ENCODE peak calls at places on chromosomes 11 and 22, in five cellular contexts. T, Y, Z, N and O are unnamed samples.

GRCh38 chr11:112255075-112255739 is 5.5 kb downstream of the PLET1 start:
- DNase-seq in Y (no peak), T (peak), N (peak), Z (no peak), O (peak)

GRCh38 chr22:25396615-25397200 is 167.8 kb upstream of the GRK3 start:
- DNase-seq in Y (no peak), T (no peak), Z (no peak), N (no peak), O (no peak)

GRCh38 chr11:86765146-86765663 is 35.1 kb upstream of the PRSS23 start:
- DNase-seq in Y (no peak), N (no peak), Z (no peak), T (no peak), O (no peak)

GRCh38 chr22:27372969-27373670 is 428.4 kb downstream of the MN1 start:
- DNase-seq in T (no peak), N (no peak), Z (no peak), Y (peak), O (no peak)

GRCh38 chr22:38080847-38081635 is 2.9 kb downstream of the SLC16A8 start:
- DNase-seq in T (no peak), N (peak), Z (no peak), Y (peak), O (no peak)

GRCh38 chr11:34218067-34218466 is 112.6 kb downstream of the NAT10 start:
- DNase-seq in Z (no peak), Y (no peak), T (no peak), N (no peak), O (no peak)

GRCh38 chr22:25062378-25063095 is 110.0 kb downstream of the KIAA1671 start:
- DNase-seq in Z (peak), N (no peak), T (no peak), Y (no peak), O (no peak)

GRCh38 chr11:2265396-2265795 is 5.0 kb downstream of the ASCL2 start:
- DNase-seq in N (no peak), T (no peak), Y (peak), Z (no peak), O (no peak)

GRCh38 chr11:78363018-78363619 is 54.5 kb downstream of the GAB2 start:
- DNase-seq in Z (no peak), T (no peak), Y (no peak), N (no peak), O (no peak)

GRCh38 chr11:34606326-34607120 is 14.4 kb upstream of the EHF start:
- DNase-seq in N (no peak), Z (no peak), T (no peak), Y (no peak), O (no peak)

GRCh38 chr11:112634551-112634950 is 326.7 kb upstream of the NCAM1 start:
- DNase-seq in N (peak), Y (no peak), T (no peak), Z (no peak), O (no peak)

GRCh38 chr11:86916330-86916729 is 38.9 kb downstream of the FZD4 start:
- DNase-seq in Y (no peak), Z (no peak), N (peak), T (peak), O (no peak)

DNA sequence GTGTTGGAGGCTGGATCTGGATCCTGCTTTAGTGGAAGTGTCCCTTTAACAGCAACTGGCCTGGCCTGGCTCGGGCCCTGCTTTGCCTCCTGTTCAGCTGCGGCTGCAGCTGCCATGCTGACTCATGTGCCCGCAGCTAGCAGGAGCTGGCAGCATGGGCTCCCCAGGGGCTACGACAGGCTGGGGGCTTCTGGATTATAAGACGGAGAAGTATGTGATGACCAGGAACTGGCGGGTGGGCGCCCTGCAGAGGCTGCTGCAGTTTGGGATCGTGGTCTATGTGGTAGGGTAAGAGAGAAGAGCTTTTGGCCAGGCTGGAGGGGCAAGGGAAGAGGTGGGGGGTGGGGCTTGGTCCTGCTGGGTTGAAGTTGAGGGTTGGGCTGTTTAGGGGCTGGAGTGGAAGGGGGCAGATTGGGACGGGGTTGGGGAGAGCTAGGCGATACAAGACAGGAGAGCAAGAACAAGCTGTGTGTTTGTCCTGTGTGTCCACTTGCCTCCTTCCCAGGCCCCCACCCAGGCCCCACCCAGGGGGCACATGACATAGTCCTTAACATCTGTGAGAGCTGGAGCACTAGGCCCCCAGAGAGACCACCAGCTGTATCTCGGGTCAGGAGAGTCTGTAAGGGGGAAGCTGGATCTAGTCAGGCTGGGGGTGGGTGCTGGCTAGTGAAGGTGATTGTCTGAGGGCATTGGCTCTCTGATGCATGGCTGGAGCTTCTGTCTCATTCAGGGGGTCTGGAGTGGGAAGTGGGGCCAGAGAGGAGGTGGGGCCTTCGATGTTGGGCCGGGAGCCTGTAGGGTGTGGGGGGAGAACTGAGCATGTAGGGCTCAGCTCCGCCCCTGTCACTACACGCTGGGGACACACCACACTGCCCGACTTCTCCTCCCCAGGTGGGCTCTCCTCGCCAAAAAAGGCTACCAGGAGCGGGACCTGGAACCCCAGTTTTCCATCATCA is at the start of gene P2RX6:
- DNase-seq in Z (no peak), Y (no peak), N (peak), T (no peak), O (no peak)
- H3K4me3 ChIP-seq in Z (peak), Y (peak), N (peak), T (peak), O (peak)

DNA sequence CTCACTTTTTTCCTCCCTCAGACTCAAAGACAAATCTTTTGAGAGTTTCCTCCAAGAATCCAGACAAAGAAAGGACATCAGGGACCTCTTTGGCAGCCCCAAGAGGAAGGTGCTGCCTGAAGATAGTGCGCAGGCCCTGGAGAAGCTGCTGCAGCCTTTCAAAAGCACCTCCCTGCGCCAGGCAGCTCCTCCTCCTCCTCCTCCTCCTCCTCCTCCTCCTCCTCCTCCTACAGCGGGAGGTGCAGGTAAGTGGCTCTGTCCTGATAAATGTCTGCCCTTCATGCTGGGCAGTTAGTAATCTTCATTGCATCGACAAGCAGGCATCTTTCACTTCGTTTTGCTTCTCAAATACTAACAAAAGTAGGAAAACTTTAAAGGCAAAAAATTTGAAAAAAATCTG is 82.8 kb upstream of the PARVA start:
- DNase-seq in N (no peak), Z (no peak), T (no peak), Y (no peak), O (no peak)
- H3K4me3 ChIP-seq in N (no peak), Z (no peak), T (no peak), Y (no peak), O (no peak)

GRCh38 chr11:110035339-110035738 is 57.9 kb upstream of the ZC3H12C start:
- DNase-seq in N (no peak), T (no peak), Y (no peak), Z (no peak), O (no peak)
- H3K4me3 ChIP-seq in N (no peak), T (no peak), Y (no peak), Z (no peak), O (no peak)

DNA sequence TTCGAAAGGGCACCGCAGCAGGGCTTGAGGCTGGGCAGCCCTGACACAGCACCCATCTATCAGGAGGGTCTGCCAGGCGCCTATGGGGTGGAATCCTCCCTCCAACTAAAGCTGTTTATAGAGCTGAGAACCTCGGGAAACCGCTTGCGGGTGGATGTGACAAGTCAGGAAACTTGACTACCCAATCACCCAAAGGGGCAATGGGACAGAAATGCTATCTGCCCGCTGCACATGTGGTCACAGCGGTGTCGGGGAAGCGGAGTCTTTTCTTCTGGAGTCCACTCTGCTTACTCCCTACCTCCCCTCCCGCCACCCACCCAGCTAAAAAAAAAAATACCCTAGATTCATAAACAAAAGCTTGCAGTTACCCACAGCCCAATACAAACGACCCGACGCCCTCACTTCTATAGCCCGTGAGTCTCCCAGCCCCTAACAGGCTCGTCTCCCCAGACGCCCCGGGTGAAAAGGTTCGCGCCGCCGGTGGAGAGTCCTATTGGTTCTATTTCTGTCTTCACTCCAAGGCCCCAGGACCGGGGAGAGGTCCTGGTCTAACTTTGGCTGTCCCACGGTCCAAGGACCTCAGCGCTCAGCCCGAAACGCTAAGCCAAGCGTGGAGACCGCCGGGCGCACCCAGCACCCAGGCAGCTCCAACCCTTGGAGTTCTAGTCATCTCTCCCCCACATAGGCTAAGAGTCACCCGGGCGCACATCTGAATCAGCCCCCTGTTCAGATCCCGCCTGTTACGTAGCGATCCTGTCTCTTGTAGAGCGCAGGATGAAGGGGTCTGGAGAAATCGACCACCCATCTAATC is 1.4 kb downstream of the TRPC6 start:
- DNase-seq in Z (no peak), N (peak), Y (no peak), T (no peak), O (no peak)
- H3K4me3 ChIP-seq in Z (no peak), N (peak), Y (peak), T (peak), O (peak)

DNA sequence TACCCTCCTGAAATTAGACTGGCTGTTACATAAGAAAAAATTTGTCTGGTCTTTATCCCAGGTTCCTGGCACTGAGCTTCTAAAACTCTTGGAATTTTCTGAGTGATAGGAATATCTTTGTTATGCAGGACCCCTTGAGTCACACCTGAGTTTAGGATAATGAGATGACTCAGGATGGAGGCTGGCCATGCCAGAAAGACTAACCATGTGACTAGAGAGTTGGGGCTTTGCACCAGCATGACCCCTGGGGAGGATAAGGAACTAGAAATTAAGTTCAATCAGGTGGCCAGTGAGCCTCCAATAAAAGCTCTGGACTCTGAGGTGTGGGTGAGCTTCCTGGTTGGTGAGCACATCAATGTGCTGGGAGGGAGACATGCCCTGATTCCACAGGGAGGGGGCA is 88.1 kb downstream of the XRRA1 start:
- DNase-seq in N (no peak), T (no peak), Z (no peak), Y (no peak), O (no peak)
- H3K4me3 ChIP-seq in N (no peak), T (no peak), Z (no peak), Y (no peak), O (no peak)

GRCh38 chr22:39529487-39529851 is 3.1 kb downstream of the RPS19BP1 start:
- DNase-seq in Y (peak), Z (no peak), T (no peak), N (no peak), O (no peak)
- H3K4me3 ChIP-seq in Y (no peak), Z (no peak), T (no peak), N (no peak), O (no peak)

GRCh38 chr11:131880279-131880678 is 509.9 kb downstream of the NTM start:
- DNase-seq in Z (no peak), Y (no peak), T (peak), N (no peak), O (no peak)
- H3K4me3 ChIP-seq in Z (no peak), Y (no peak), T (no peak), N (no peak), O (no peak)

GRCh38 chr22:48947636-48948035 is 880.0 kb downstream of the BRD1 start:
- DNase-seq in N (no peak), Y (no peak), Z (no peak), T (no peak), O (no peak)

GRCh38 chr22:48951836-48952235 is 875.8 kb downstream of the BRD1 start:
- DNase-seq in N (no peak), Y (no peak), T (no peak), Z (no peak), O (no peak)

GRCh38 chr22:48950151-48950915 is 877.3 kb downstream of the BRD1 start:
- DNase-seq in Z (no peak), N (no peak), T (no peak), Y (no peak), O (no peak)

GRCh38 chr22:48948575-48949170 is 879.0 kb downstream of the BRD1 start:
- DNase-seq in Y (no peak), T (no peak), Z (no peak), N (no peak), O (no peak)

DNA sequence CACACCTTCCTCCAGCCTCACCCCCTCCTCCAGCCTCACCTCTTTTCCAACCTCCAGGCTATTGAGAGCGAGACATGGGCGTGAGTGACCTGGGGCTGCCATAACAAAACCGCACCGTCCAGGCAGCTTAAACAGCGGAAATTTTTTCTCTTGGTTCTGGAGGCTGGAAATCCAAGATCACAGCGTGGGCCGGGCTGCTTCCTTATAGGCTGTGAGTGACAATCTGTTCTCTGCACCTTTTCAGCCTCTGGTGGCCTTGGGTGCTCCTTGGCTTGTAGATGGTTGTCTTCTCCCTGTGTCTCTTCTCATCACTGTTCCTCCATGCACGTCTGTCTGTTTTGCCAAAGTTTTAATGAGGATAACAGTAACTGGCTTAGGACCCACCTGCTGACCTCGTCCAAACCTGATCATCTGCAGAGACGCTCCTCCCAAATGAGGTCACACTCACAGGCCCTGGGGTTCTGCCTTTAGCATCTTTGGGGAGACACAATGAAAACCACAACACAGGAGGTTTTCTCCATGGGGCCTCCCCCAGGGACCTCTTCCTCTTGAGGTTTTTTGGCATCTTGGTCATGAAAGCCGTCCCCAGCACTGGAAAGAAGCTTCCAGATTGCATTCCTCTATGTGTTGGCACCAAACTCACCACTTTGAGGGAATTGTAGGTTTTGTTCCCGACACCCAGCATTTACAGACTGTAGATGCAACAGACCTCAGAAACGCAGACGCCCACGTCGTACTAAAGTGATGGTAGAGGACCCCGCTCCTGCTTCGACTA is 878.1 kb downstream of the BRD1 start:
- DNase-seq in Z (no peak), Y (no peak), N (no peak), T (no peak), O (no peak)
- H3K4me3 ChIP-seq in Z (no peak), Y (no peak), N (no peak), T (no peak), O (no peak)

GRCh38 chr22:17087176-17088131 is 2.7 kb downstream of the IL17RA start:
- DNase-seq in Y (no peak), T (peak), N (no peak), Z (peak), O (peak)
- H3K4me3 ChIP-seq in Y (no peak), T (no peak), N (no peak), Z (peak), O (no peak)